ENCODE peak calls at places on chromosomes 7 and 10, in six cellular contexts. One of them, this sample, is unnamed.

GRCh38 chr7:9391984-9392383 is 958.6 kb downstream of the NXPH1 start:
- DNase-seq in putamen: no peak
- DNase-seq in SK-MEL-5: no peak
- DNase-seq in endothelial cell: no peak
- DNase-seq in cardiac muscle cell: no peak
- DNase-seq in cardiac septum: no peak
- DNase-seq in this sample: no peak

GRCh38 chr10:11881477-11882417 is 58.6 kb downstream of the PROSER2 start:
- DNase-seq in endothelial cell: no peak
- DNase-seq in SK-MEL-5: no peak
- DNase-seq in cardiac septum: no peak
- DNase-seq in putamen: no peak
- DNase-seq in cardiac muscle cell: no peak
- DNase-seq in this sample: peak

GRCh38 chr7:66903360-66904062 is 17.5 kb upstream of the TMEM248 start:
- DNase-seq in endothelial cell: no peak
- DNase-seq in cardiac septum: no peak
- DNase-seq in SK-MEL-5: no peak
- DNase-seq in putamen: no peak
- DNase-seq in cardiac muscle cell: no peak
- DNase-seq in this sample: no peak

GRCh38 chr7:36083626-36084380 is 69.3 kb upstream of the EEPD1 start:
- DNase-seq in SK-MEL-5: no peak
- DNase-seq in cardiac septum: peak
- DNase-seq in cardiac muscle cell: no peak
- DNase-seq in endothelial cell: no peak
- DNase-seq in putamen: no peak
- DNase-seq in this sample: no peak

GRCh38 chr7:32194537-32194936 is 124.3 kb upstream of the PDE1C start:
- DNase-seq in SK-MEL-5: no peak
- DNase-seq in cardiac muscle cell: no peak
- DNase-seq in cardiac septum: no peak
- DNase-seq in putamen: no peak
- DNase-seq in endothelial cell: no peak
- DNase-seq in this sample: no peak

GRCh38 chr7:118648002-118648401 is 423.5 kb downstream of the ANKRD7 start:
- DNase-seq in cardiac muscle cell: no peak
- DNase-seq in SK-MEL-5: peak
- DNase-seq in cardiac septum: no peak
- DNase-seq in endothelial cell: no peak
- DNase-seq in putamen: no peak
- DNase-seq in this sample: no peak

GRCh38 chr10:2994562-2994961 is 72.8 kb upstream of the PFKP start:
- DNase-seq in cardiac septum: no peak
- DNase-seq in putamen: no peak
- DNase-seq in endothelial cell: no peak
- DNase-seq in cardiac muscle cell: no peak
- DNase-seq in SK-MEL-5: no peak
- DNase-seq in this sample: peak

GRCh38 chr10:122657734-122658133 is 41.9 kb downstream of the C10orf120 start:
- DNase-seq in endothelial cell: no peak
- DNase-seq in cardiac septum: no peak
- DNase-seq in cardiac muscle cell: no peak
- DNase-seq in putamen: no peak
- DNase-seq in SK-MEL-5: no peak
- DNase-seq in this sample: no peak

GRCh38 chr7:101442426-101443070 is 79.9 kb downstream of the COL26A1 start:
- DNase-seq in cardiac septum: no peak
- DNase-seq in putamen: no peak
- DNase-seq in cardiac muscle cell: no peak
- DNase-seq in endothelial cell: no peak
- DNase-seq in SK-MEL-5: no peak
- DNase-seq in this sample: no peak

GRCh38 chr7:114656471-114656870 is 241.9 kb downstream of the FOXP2 start:
- DNase-seq in cardiac septum: no peak
- DNase-seq in cardiac muscle cell: no peak
- DNase-seq in putamen: no peak
- DNase-seq in endothelial cell: no peak
- DNase-seq in SK-MEL-5: no peak
- DNase-seq in this sample: no peak

GRCh38 chr10:57579926-57580325 is 687.8 kb downstream of the IPMK start:
- DNase-seq in endothelial cell: peak
- DNase-seq in cardiac muscle cell: peak
- DNase-seq in putamen: peak
- DNase-seq in SK-MEL-5: peak
- DNase-seq in cardiac septum: no peak
- DNase-seq in this sample: peak

GRCh38 chr10:1110674-1111119 is 54.5 kb downstream of the WDR37 start:
- DNase-seq in endothelial cell: no peak
- DNase-seq in SK-MEL-5: no peak
- DNase-seq in putamen: no peak
- DNase-seq in cardiac septum: no peak
- DNase-seq in cardiac muscle cell: no peak
- DNase-seq in this sample: no peak

GRCh38 chr10:1153805-1154351 is 97.7 kb downstream of the WDR37 start:
- DNase-seq in putamen: no peak
- DNase-seq in SK-MEL-5: no peak
- DNase-seq in endothelial cell: no peak
- DNase-seq in cardiac muscle cell: no peak
- DNase-seq in cardiac septum: no peak
- DNase-seq in this sample: no peak

GRCh38 chr7:48285365-48285764 is 114.1 kb downstream of the ABCA13 start:
- DNase-seq in putamen: no peak
- DNase-seq in cardiac muscle cell: no peak
- DNase-seq in cardiac septum: no peak
- DNase-seq in endothelial cell: no peak
- DNase-seq in SK-MEL-5: no peak
- DNase-seq in this sample: peak

GRCh38 chr7:13276977-13277376 is 589.5 kb downstream of the ARL4A start:
- DNase-seq in SK-MEL-5: peak
- DNase-seq in cardiac septum: no peak
- DNase-seq in endothelial cell: no peak
- DNase-seq in putamen: no peak
- DNase-seq in cardiac muscle cell: no peak
- DNase-seq in this sample: no peak

GRCh38 chr7:102828291-102828690 is 79.5 kb downstream of the FAM185A start:
- DNase-seq in SK-MEL-5: no peak
- DNase-seq in putamen: no peak
- DNase-seq in cardiac muscle cell: no peak
- DNase-seq in cardiac septum: no peak
- DNase-seq in endothelial cell: no peak
- DNase-seq in this sample: peak

GRCh38 chr10:13627459-13628310 is 40.9 kb downstream of the PRPF18 start:
- DNase-seq in endothelial cell: no peak
- DNase-seq in SK-MEL-5: no peak
- DNase-seq in cardiac muscle cell: no peak
- DNase-seq in cardiac septum: no peak
- DNase-seq in putamen: no peak
- DNase-seq in this sample: no peak

GRCh38 chr7:107165341-107165740 is 3.5 kb upstream of the HBP1 start:
- DNase-seq in endothelial cell: no peak
- DNase-seq in SK-MEL-5: no peak
- DNase-seq in cardiac septum: no peak
- DNase-seq in putamen: no peak
- DNase-seq in cardiac muscle cell: no peak
- DNase-seq in this sample: no peak

GRCh38 chr10:75663947-75664664 is 232.7 kb downstream of the LRMDA start:
- DNase-seq in putamen: no peak
- DNase-seq in endothelial cell: no peak
- DNase-seq in cardiac septum: no peak
- DNase-seq in SK-MEL-5: no peak
- DNase-seq in cardiac muscle cell: no peak
- DNase-seq in this sample: no peak

GRCh38 chr7:94855589-94855988 is 51.8 kb upstream of the PPP1R9A start:
- DNase-seq in cardiac septum: no peak
- DNase-seq in putamen: no peak
- DNase-seq in endothelial cell: no peak
- DNase-seq in SK-MEL-5: no peak
- DNase-seq in cardiac muscle cell: no peak
- DNase-seq in this sample: no peak

GRCh38 chr10:78749898-78750297 is 318.9 kb upstream of the ZMIZ1 start:
- DNase-seq in SK-MEL-5: peak
- DNase-seq in cardiac septum: no peak
- DNase-seq in putamen: no peak
- DNase-seq in endothelial cell: no peak
- DNase-seq in cardiac muscle cell: no peak
- DNase-seq in this sample: no peak

GRCh38 chr10:34190594-34190993 is 624.5 kb downstream of the PARD3 start:
- DNase-seq in putamen: no peak
- DNase-seq in cardiac muscle cell: no peak
- DNase-seq in endothelial cell: no peak
- DNase-seq in SK-MEL-5: no peak
- DNase-seq in cardiac septum: no peak
- DNase-seq in this sample: no peak

GRCh38 chr7:151010307-151011096 is 13.8 kb downstream of the ATG9B start:
- DNase-seq in endothelial cell: no peak
- DNase-seq in cardiac muscle cell: peak
- DNase-seq in putamen: no peak
- DNase-seq in cardiac septum: no peak
- DNase-seq in SK-MEL-5: no peak
- DNase-seq in this sample: peak

GRCh38 chr7:2662273-2663120 is 25.5 kb upstream of the AMZ1 start:
- DNase-seq in cardiac septum: no peak
- DNase-seq in putamen: no peak
- DNase-seq in endothelial cell: no peak
- DNase-seq in cardiac muscle cell: no peak
- DNase-seq in SK-MEL-5: peak
- DNase-seq in this sample: no peak

GRCh38 chr10:13857465-13857864 is 270.7 kb downstream of the PRPF18 start:
- DNase-seq in SK-MEL-5: no peak
- DNase-seq in cardiac septum: no peak
- DNase-seq in cardiac muscle cell: no peak
- DNase-seq in putamen: no peak
- DNase-seq in endothelial cell: no peak
- DNase-seq in this sample: no peak

GRCh38 chr7:127918130-127918529 is 113.1 kb downstream of the LRRC4 start:
- DNase-seq in cardiac muscle cell: no peak
- DNase-seq in SK-MEL-5: no peak
- DNase-seq in cardiac septum: no peak
- DNase-seq in endothelial cell: no peak
- DNase-seq in putamen: no peak
- DNase-seq in this sample: no peak

GRCh38 chr10:1952126-1953095 is 215.1 kb upstream of the ADARB2 start:
- DNase-seq in cardiac muscle cell: no peak
- DNase-seq in endothelial cell: no peak
- DNase-seq in putamen: no peak
- DNase-seq in cardiac septum: no peak
- DNase-seq in SK-MEL-5: no peak
- DNase-seq in this sample: no peak

GRCh38 chr7:147170341-147171012 is 1053.9 kb downstream of the CNTNAP2 start:
- DNase-seq in endothelial cell: no peak
- DNase-seq in cardiac septum: no peak
- DNase-seq in putamen: no peak
- DNase-seq in SK-MEL-5: no peak
- DNase-seq in cardiac muscle cell: no peak
- DNase-seq in this sample: no peak

GRCh38 chr10:76303682-76304316 is 872.4 kb downstream of the LRMDA start:
- DNase-seq in endothelial cell: peak
- DNase-seq in cardiac muscle cell: peak
- DNase-seq in putamen: peak
- DNase-seq in cardiac septum: peak
- DNase-seq in SK-MEL-5: peak
- DNase-seq in this sample: peak

GRCh38 chr7:140235114-140235513 is 58.3 kb upstream of the KDM7A start:
- DNase-seq in putamen: no peak
- DNase-seq in cardiac septum: no peak
- DNase-seq in cardiac muscle cell: no peak
- DNase-seq in SK-MEL-5: no peak
- DNase-seq in endothelial cell: no peak
- DNase-seq in this sample: no peak

GRCh38 chr7:30977896-30978564 is 14.3 kb downstream of the GHRHR start:
- DNase-seq in SK-MEL-5: peak
- DNase-seq in cardiac septum: peak
- DNase-seq in putamen: no peak
- DNase-seq in cardiac muscle cell: peak
- DNase-seq in endothelial cell: no peak
- DNase-seq in this sample: peak

GRCh38 chr7:149220534-149220933 is 18.9 kb upstream of the ZNF212 start:
- DNase-seq in cardiac muscle cell: no peak
- DNase-seq in endothelial cell: no peak
- DNase-seq in putamen: no peak
- DNase-seq in SK-MEL-5: no peak
- DNase-seq in cardiac septum: no peak
- DNase-seq in this sample: peak

GRCh38 chr7:55464422-55464821 is 99.3 kb downstream of the LANCL2 start:
- DNase-seq in putamen: no peak
- DNase-seq in cardiac septum: no peak
- DNase-seq in endothelial cell: no peak
- DNase-seq in SK-MEL-5: no peak
- DNase-seq in cardiac muscle cell: no peak
- DNase-seq in this sample: peak

This sample was measured in EH.